ENCODE peak calls at places on chromosomes 3 and 15, in seven cellular contexts. One of them, this sample, is unnamed.

GRCh38 chr3:44036850-44037249 is 204.8 kb upstream of the TOPAZ1 start:
- DNase-seq in H4: no peak
- DNase-seq in germinal center: no peak
- DNase-seq in omental fat pad: no peak
- DNase-seq in PC-3: no peak
- DNase-seq in nucleus accumbens: no peak
- DNase-seq in B cell: no peak
- DNase-seq in this sample: no peak

GRCh38 chr3:37896775-37897174 is 35.1 kb downstream of the CTDSPL start:
- DNase-seq in H4: no peak
- DNase-seq in germinal center: no peak
- DNase-seq in omental fat pad: no peak
- DNase-seq in PC-3: no peak
- DNase-seq in nucleus accumbens: no peak
- DNase-seq in B cell: no peak
- DNase-seq in this sample: no peak

GRCh38 chr15:101625980-101626379 is 26.2 kb downstream of the TM2D3 start:
- DNase-seq in H4: no peak
- DNase-seq in germinal center: no peak
- DNase-seq in omental fat pad: no peak
- DNase-seq in PC-3: no peak
- DNase-seq in nucleus accumbens: no peak
- DNase-seq in B cell: no peak
- DNase-seq in this sample: no peak

GRCh38 chr3:149382091-149382467 is 4.6 kb upstream of the TM4SF1 start:
- DNase-seq in H4: no peak
- DNase-seq in germinal center: no peak
- DNase-seq in omental fat pad: no peak
- DNase-seq in PC-3: peak; percentile 81
- DNase-seq in nucleus accumbens: no peak
- DNase-seq in B cell: no peak
- DNase-seq in this sample: no peak

GRCh38 chr15:44207643-44208042 is 12.6 kb upstream of the FRMD5 start:
- DNase-seq in H4: peak; percentile 34
- DNase-seq in germinal center: no peak
- DNase-seq in omental fat pad: no peak
- DNase-seq in PC-3: peak; percentile 81
- DNase-seq in nucleus accumbens: no peak
- DNase-seq in B cell: no peak
- DNase-seq in this sample: no peak

GRCh38 chr3:5503136-5503535 is 315.6 kb downstream of the EDEM1 start:
- DNase-seq in H4: no peak
- DNase-seq in germinal center: no peak
- DNase-seq in omental fat pad: no peak
- DNase-seq in PC-3: no peak
- DNase-seq in nucleus accumbens: no peak
- DNase-seq in B cell: no peak
- DNase-seq in this sample: no peak

GRCh38 chr3:176431073-176431472 is 766.2 kb downstream of the TBL1XR1 start:
- DNase-seq in H4: no peak
- DNase-seq in germinal center: no peak
- DNase-seq in omental fat pad: no peak
- DNase-seq in PC-3: no peak
- DNase-seq in nucleus accumbens: no peak
- DNase-seq in B cell: no peak
- DNase-seq in this sample: no peak

GRCh38 chr3:172320468-172320867 is 127.8 kb downstream of the GHSR start:
- DNase-seq in H4: no peak
- DNase-seq in germinal center: no peak
- DNase-seq in omental fat pad: no peak
- DNase-seq in PC-3: no peak
- DNase-seq in nucleus accumbens: no peak
- DNase-seq in B cell: no peak
- DNase-seq in this sample: no peak

GRCh38 chr3:57952208-57952631 is 56.0 kb upstream of the FLNB start:
- DNase-seq in H4: peak; percentile 90
- DNase-seq in germinal center: no peak
- DNase-seq in omental fat pad: no peak
- DNase-seq in PC-3: peak; percentile 21
- DNase-seq in nucleus accumbens: peak; percentile 27
- DNase-seq in B cell: no peak
- DNase-seq in this sample: no peak

This sample was measured in stimulated activated effector memory CD8-positive, alpha-beta T cell treated with anti-CD3 and anti-CD28 coated beads, Interleukin-12 subunit alpha, Interleukin-12 subunit beta, amount 100 ng/mL, for 72 hours.